ENCODE peak calls at places on chromosome 12, in four cellular contexts. Z is keratinocyte, T is thyroid gland, E is GM23338. R is an unnamed sample.
A peak's percentile ranks its signal among the peaks of the same experiment; 100 is the strongest.

GRCh38 chr12:77796775-77797174 is 33.9 kb upstream of the NAV3 start:
- DNase-seq in Z (no peak), T (no peak), E (no peak), R (peak; percentile 16)

GRCh38 chr12:82996168-82996812 is 309.6 kb downstream of the TMTC2 start:
- DNase-seq in Z (no peak), T (no peak), E (no peak), R (no peak)

GRCh38 chr12:60494249-60494648 is 898.4 kb downstream of the SLC16A7 start:
- DNase-seq in Z (no peak), T (no peak), E (peak; percentile 59), R (peak; percentile 1)

GRCh38 chr12:48671231-48671856 is 10.7 kb downstream of the KANSL2 start:
- DNase-seq in Z (peak; percentile 92), T (no peak), E (no peak), R (no peak)

GRCh38 chr12:95802482-95803264 is 12.1 kb upstream of the NTN4 start:
- DNase-seq in Z (peak; percentile 70), T (no peak), E (no peak), R (peak; percentile 99)

GRCh38 chr12:67764946-67765619 is 116.5 kb downstream of the DYRK2 start:
- DNase-seq in Z (no peak), T (no peak), E (no peak), R (no peak)

GRCh38 chr12:544941-545635 is 85.3 kb downstream of the B4GALNT3 start:
- DNase-seq in Z (no peak), T (no peak), E (no peak), R (no peak)

GRCh38 chr12:125292700-125293099 is 227.5 kb downstream of the AACS start:
- DNase-seq in Z (no peak), T (no peak), E (no peak), R (no peak)

GRCh38 chr12:58765653-58766554 is 154.4 kb downstream of the LRIG3 start:
- DNase-seq in Z (no peak), T (no peak), E (no peak), R (no peak)

GRCh38 chr12:21615441-21615840 is 10.8 kb upstream of the GYS2 start:
- DNase-seq in Z (no peak), T (no peak), E (no peak), R (no peak)

GRCh38 chr12:118107026-118107425 is 3.2 kb upstream of the VSIG10 start:
- DNase-seq in Z (no peak), T (peak; percentile 14), E (no peak), R (no peak)

GRCh38 chr12:57836442-57837375 is 9.8 kb downstream of the CTDSP2 start:
- DNase-seq in Z (no peak), T (peak; percentile 78), E (peak; percentile 84), R (no peak)

GRCh38 chr12:7241404-7242005 is 52.0 kb downstream of the PEX5 start:
- DNase-seq in Z (no peak), T (no peak), E (no peak), R (no peak)

GRCh38 chr12:118689793-118690192 is 291.5 kb upstream of the SRRM4 start:
- DNase-seq in Z (no peak), T (no peak), E (no peak), R (no peak)

GRCh38 chr12:105077435-105077834 is 6.8 kb downstream of the ALDH1L2 start:
- DNase-seq in Z (no peak), T (no peak), E (no peak), R (no peak)

GRCh38 chr12:2673966-2674810 is 120.6 kb upstream of the FKBP4 start:
- DNase-seq in Z (no peak), T (no peak), E (peak; percentile 69), R (no peak)
- TF ChIP-seq CTCF in Z (peak; percentile 34), T (no peak), E (peak; percentile 51), R (no peak)

GRCh38 chr12:110179291-110179690 is 55.1 kb downstream of the IFT81 start:
- DNase-seq in Z (peak; percentile 23), T (no peak), E (no peak), R (no peak)

GRCh38 chr12:110185626-110186025 is 61.5 kb downstream of the IFT81 start:
- DNase-seq in Z (no peak), T (no peak), E (no peak), R (no peak)

GRCh38 chr12:110176745-110177144 is 52.6 kb downstream of the IFT81 start:
- DNase-seq in Z (no peak), T (no peak), E (no peak), R (no peak)

GRCh38 chr12:110183386-110183785 is 59.2 kb downstream of the IFT81 start:
- DNase-seq in Z (no peak), T (no peak), E (no peak), R (no peak)

GRCh38 chr12:110180591-110181005 is 56.4 kb downstream of the IFT81 start:
- DNase-seq in Z (no peak), T (no peak), E (no peak), R (no peak)
- H3K4me3 ChIP-seq in Z (no peak overlapping the region), T (no peak overlapping the region), E (no peak overlapping the region), R (no peak overlapping the region)

DNA sequence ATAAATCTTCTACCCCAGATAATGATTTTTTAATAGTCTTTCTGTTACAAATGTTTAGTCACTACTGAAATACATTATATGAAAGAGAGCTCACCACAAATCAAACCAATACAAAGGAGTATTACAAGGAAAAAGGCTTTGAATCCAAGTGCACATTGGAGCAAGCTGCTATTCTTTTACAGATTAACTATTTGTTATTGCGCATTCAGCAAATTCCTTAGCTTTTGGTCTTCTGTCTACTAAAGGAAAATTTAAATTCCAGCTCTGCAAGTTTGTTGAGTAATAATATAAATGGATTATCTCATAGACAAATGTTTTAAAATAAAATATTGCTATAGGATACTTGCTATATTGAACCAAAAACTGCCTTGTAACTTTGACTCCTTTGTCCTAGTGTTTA is 41.3 kb downstream of the PDE3A start:
- DNase-seq in Z (no peak), T (no peak), E (no peak), R (no peak)
- H3K27me3 ChIP-seq in Z (no peaks in the 10 kb centered on the region), T (no peaks in the 10 kb centered on the region), E (no peaks in the 10 kb centered on the region), R (no peaks in the 10 kb centered on the region)

GRCh38 chr12:103301642-103302620 is 193.8 kb downstream of the C12orf42 start:
- DNase-seq in Z (no peak), T (no peak), E (peak; percentile 89), R (no peak)
- TF ChIP-seq CTCF in Z (no peak), T (no peak), E (no peak), R (no peak)

DNA sequence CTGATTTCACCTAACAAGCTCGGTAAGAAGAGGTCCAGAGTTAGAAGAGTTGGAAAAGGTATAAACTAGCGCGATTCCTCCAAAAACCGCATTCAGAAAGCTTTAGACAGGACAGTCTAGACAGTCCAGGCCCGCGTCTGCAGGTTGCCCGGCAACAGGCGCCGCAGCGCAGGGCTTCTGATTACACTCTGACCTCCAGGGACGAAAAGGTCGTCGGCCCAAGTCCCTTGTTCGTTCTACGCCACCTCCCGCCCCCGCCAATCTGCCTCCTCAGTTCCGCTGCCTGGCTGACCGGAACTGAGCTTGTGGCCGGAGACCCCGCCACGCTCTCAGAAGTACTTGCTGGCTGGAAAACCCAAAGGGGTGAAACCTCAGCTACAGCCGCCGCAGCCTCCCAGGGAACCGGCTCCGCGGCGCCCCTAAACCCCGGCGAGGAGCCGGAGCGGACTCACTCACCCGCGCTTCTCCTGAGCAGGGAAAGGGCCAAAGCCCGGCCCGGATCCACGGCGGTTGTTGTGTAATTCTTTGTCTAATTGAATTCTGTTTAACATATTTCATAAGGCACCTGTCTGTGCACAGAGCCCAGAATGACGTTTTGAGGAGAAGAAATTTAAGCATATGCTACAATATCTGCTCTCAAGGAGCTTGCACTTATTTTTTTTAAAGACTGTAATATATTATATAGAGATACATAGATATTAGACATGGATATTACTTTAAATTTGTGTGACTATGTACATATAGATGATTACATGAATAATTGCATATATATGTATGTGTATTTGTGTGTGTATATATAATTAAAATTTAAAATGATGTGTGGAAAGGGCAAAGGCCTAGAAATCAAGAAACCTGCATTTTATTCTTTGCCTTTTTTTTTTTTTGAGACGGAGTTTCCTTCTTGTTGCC is at the start of gene CAPS2:
- DNase-seq in Z (no peak), T (peak; percentile 86), E (peak; percentile 90), R (peak; percentile 42)
- H3K4me3 ChIP-seq in Z (peak within 1 kb of the TSS; percentile 77), T (peak within 1 kb of the TSS; percentile 65), E (peak within 1 kb of the TSS; percentile 59), R (peak within 1 kb of the TSS; percentile 61)

DNA sequence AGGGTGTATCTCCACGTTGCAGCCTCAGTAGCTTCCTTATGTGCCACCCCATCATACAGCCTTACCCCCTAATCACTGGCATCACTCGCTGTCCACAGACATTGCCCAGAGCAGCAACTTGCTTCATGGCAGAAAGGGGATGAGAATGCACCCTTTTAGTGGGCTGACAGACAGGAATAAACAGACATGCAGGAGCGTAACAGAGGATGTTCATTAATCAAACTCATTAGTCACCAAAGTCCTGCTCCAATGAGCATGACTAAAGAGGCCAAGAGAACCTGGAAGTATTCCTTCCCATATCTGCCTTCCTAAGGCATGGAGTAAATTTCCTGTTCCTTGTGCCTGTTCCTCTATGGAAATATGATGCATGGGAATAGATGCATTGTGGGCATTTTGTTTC is 197.0 kb downstream of the PHLDA1 start:
- DNase-seq in Z (no peak), T (no peak), E (no peak), R (peak; percentile 72)
- H3K27me3 ChIP-seq in Z (no peaks in the 10 kb centered on the region), T (no peaks in the 10 kb centered on the region), E (no peaks in the 10 kb centered on the region), R (no peaks in the 10 kb centered on the region)

DNA sequence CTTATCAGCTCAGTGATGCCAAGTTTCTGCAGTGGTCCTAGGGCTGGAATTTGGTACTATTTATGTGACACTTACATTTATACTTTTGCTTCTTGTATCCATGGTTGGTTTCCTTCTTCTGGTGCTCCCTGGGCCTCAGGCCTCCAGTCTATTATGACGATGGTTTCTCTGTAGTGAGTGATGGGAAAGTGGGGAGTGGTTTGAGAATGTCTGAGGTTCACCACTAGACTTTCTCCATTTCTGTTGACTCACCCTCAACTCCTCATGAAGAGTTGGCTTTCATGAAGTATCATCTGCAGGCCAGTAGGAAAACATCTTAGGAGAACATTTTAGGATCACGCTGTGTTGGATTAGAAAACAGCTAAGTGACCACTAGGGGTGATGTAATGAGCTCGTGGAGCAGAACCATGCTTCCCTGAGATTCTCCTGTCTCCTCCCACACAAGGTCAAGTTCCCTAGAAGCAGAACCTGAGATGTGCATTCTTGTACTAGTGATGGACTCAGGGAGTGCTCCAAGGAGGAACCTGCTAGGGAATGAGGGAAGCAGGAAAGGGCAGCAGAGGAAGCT is 32.1 kb downstream of the RPH3A start:
- DNase-seq in Z (no peak), T (no peak), E (peak; percentile 34), R (no peak)
- TF ChIP-seq CTCF in Z (no peak), T (no peak), E (peak; percentile 37), R (no peak)

GRCh38 chr12:14216405-14217294 is 148.8 kb upstream of the ATF7IP start:
- DNase-seq in Z (no peak), T (no peak), E (no peak), R (no peak)
- H3K4me3 ChIP-seq in Z (no peak overlapping the region), T (no peak overlapping the region), E (no peak overlapping the region), R (no peak overlapping the region)

GRCh38 chr12:112854344-112854743 is 52.4 kb upstream of the OAS1 start:
- DNase-seq in Z (no peak), T (no peak), E (no peak), R (no peak)
- H3K27me3 ChIP-seq in Z (no peaks in the 10 kb centered on the region), T (no peaks in the 10 kb centered on the region), E (no peaks in the 10 kb centered on the region), R (no peaks in the 10 kb centered on the region)

GRCh38 chr12:52141306-52141705 is 50.5 kb downstream of the KRT80 start:
- DNase-seq in Z (no peak), T (no peak), E (peak; percentile 79), R (no peak)
- TF ChIP-seq CTCF in Z (no peak), T (no peak), E (peak; percentile 47), R (peak; percentile 7)